ENCODE peak calls at places on chromosomes 12 and 14, in five cellular contexts. Y is A549, P is Panc1, Z is K562, A is GM23338. S is an unnamed sample.

GRCh38 chr12:51244269-51244668 is 5.6 kb downstream of the DAZAP2 start:
- DNase-seq in P (no peak), Z (no peak), Y (no peak), A (no peak), S (no peak)

GRCh38 chr14:68682166-68683103 is 110.4 kb downstream of the ZFP36L1 start:
- DNase-seq in Z (no peak), P (no peak), Y (peak), A (no peak), S (peak)

GRCh38 chr14:30417121-30417520 is 141.8 kb upstream of the G2E3 start:
- DNase-seq in Y (no peak), P (no peak), A (no peak), Z (no peak), S (no peak)

GRCh38 chr12:95096852-95097251 is 23.4 kb upstream of the NR2C1 start:
- DNase-seq in Y (no peak), P (no peak), A (no peak), Z (no peak), S (no peak)

GRCh38 chr14:35369701-35370191 is 34.8 kb downstream of the NFKBIA start:
- DNase-seq in P (no peak), A (no peak), Y (peak), Z (no peak), S (no peak)

GRCh38 chr14:23217621-23218020 is 20.1 kb upstream of the RNF212B start:
- DNase-seq in A (no peak), Z (no peak), Y (no peak), P (no peak), S (no peak)

GRCh38 chr14:54713364-54713763 is 146.4 kb downstream of the SAMD4A start:
- DNase-seq in A (no peak), Z (no peak), Y (no peak), P (no peak), S (no peak)

GRCh38 chr12:108633534-108634224 is at the start of gene SELPLG:
- DNase-seq in P (no peak), A (no peak), Z (peak), Y (no peak), S (peak)

GRCh38 chr14:44530482-44530881 is 23.4 kb upstream of the FSCB start:
- DNase-seq in P (no peak), Y (no peak), Z (no peak), A (no peak), S (no peak)

GRCh38 chr14:53663709-53664108 is 292.9 kb downstream of the BMP4 start:
- DNase-seq in A (peak), P (no peak), Y (peak), Z (no peak), S (no peak)

GRCh38 chr12:52173526-52173925 is 18.3 kb downstream of the KRT80 start:
- DNase-seq in P (no peak), Y (no peak), A (no peak), Z (no peak), S (no peak)

GRCh38 chr12:132414634-132415340 is 75.2 kb upstream of the FBRSL1 start:
- DNase-seq in P (peak), Z (peak), A (peak), Y (peak), S (peak)

DNA sequence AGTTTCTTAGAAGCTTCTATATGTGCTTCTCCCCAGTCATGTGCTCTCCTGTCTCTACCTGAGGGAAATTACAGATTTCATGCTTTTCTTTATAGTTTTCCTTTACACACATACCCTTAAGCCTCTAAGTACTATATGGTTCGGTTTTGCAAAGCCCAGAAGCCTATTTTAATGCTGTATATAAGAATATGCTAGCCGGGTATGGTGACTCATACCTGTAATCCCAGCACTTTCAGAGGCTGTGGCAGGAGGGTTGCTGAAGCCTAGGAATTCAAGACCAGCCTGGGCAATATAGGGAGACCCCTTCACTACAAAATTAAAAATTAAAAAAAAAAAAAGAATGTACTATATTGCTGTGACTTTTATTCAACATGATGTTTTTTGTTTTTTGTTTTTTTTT is 15.4 kb downstream of the DGLUCY start:
- DNase-seq in Y (no peak), P (no peak), A (no peak), Z (no peak), S (no peak)
- TF ChIP-seq REST in Y (no peak), P (no peak), A (no peak), Z (no peak), S (no peak)

DNA sequence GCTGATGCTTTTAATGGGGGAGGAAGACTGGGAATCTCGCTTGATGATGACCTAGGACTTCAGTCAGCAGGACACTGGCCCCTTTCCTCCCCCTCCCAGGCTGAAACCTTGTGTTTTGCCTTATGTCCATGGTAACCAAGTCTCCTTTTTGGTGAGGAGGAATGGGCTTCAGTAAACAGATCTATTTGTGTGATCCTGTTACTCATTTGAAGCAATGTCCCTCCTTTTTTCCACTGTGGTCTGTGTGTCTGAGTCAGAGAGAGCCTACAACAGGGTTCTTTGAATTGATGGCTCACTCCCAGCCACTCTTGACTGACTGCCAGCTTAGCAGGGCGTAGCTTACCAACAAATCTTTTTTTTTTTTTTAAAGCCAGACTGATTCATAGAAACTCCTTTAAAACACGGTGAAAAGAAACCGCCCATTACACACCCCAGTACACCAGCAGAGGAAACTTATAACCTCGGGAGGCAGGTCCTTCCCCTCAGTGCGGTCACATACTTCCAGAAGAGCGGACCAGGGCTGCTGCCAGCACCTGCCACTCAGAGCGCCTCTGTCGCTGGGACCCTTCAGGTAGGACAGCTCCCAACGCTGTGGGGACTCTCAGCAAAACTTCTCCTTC is at the start of gene EMP1:
- DNase-seq in Y (peak), A (no peak), P (peak), Z (no peak), S (peak)
- TF ChIP-seq REST in Y (no peak), A (no peak), P (no peak), Z (no peak), S (no peak)

GRCh38 chr12:24201258-24201970 is 251.9 kb upstream of the SOX5 start:
- DNase-seq in Y (no peak), P (no peak), Z (no peak), A (no peak), S (no peak)
- TF ChIP-seq REST in Y (no peak), P (no peak), Z (no peak), A (no peak), S (no peak)

GRCh38 chr12:14373202-14373601 is 7.7 kb downstream of the ATF7IP start:
- DNase-seq in P (no peak), Z (no peak), A (no peak), Y (no peak), S (no peak)
- TF ChIP-seq REST in P (no peak), Z (no peak), A (no peak), Y (no peak), S (no peak)

DNA sequence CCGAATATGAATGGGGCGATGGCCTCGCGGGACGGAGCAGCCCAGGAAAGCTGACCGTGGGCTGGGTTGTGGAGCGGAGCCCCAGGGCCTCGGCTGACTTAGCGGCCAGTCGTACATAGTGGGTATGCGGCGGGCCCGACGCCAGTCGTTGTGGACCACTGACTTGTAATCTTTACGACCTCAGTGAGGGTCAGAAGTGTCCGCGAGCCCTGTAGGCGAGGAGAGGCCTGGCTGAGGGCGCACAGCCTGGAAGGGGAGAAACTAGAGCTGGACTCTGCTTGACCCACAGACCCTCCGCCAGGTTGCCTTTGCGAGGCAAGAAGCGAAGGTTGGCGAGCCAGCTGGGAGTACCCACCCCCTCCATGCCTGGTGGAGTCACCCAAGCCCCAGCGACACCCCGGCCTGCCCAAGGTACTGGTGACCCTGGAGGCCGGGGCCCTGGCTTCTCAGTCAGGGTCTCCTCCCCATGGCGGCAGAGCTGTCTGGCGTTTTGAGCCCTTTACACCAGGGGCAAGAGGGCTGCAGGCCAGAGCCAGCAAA is 15.6 kb upstream of the DYNC1H1 start:
- DNase-seq in Z (peak), Y (no peak), A (peak), P (no peak), S (no peak)
- TF ChIP-seq REST in Z (no peak), Y (no peak), A (no peak), P (no peak), S (no peak)

DNA sequence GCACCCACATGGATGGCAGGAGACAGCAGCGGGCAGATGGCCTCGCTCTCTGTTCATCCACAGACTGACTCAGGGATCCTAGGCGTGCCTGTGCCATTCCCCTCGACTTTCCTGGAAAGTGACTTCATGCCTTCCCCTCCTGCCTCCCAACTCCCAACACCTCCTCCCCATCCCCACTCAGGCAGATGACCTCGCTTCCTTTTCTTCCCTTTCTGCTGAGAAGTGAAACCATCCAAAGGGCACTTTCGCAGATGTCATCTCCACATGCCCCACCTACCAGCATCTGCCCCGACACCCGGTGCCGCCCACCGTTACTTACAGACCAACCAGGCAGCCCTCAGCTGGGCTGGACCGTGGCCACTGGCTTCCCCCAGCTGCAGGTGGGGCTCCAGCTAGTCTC is 29.6 kb downstream of the BEGAIN start:
- DNase-seq in P (no peak), Z (no peak), A (no peak), Y (no peak), S (no peak)
- TF ChIP-seq REST in P (no peak), Z (no peak), A (no peak), Y (no peak), S (no peak)

S was measured in HL-60.